ENCODE peak calls at places on chromosomes 5 and 9, in four cellular contexts. R is IMR-90, G is astrocyte, D is AG09309. Z is an unnamed sample.

GRCh38 chr5:51494821-51495220 is 111.6 kb downstream of the ISL1 start:
- DNase-seq in R (no peak), G (no peak), D (no peak), Z (no peak)

GRCh38 chr9:19493174-19493811 is 84.5 kb downstream of the ACER2 start:
- DNase-seq in D (peak), R (peak), G (peak), Z (peak)

GRCh38 chr5:106331415-106331814 is 1339.3 kb downstream of the EFNA5 start:
- DNase-seq in R (peak), D (peak), G (peak), Z (peak)

GRCh38 chr5:102152906-102153787 is 142.9 kb downstream of the SLCO4C1 start:
- DNase-seq in R (no peak), D (no peak), G (no peak), Z (no peak)

GRCh38 chr5:137015540-137016116 is 483.5 kb downstream of the SPOCK1 start:
- DNase-seq in G (no peak), R (no peak), D (no peak), Z (no peak)

GRCh38 chr9:2228132-2228531 is 213.0 kb downstream of the SMARCA2 start:
- DNase-seq in G (no peak), R (no peak), D (no peak), Z (no peak)

GRCh38 chr9:36154213-36154952 is 14.8 kb upstream of the CCIN start:
- DNase-seq in D (no peak), G (peak), R (peak), Z (peak)

GRCh38 chr9:119827526-119827925 is 458.3 kb upstream of the BRINP1 start:
- DNase-seq in R (no peak), G (no peak), D (no peak), Z (no peak)

DNA sequence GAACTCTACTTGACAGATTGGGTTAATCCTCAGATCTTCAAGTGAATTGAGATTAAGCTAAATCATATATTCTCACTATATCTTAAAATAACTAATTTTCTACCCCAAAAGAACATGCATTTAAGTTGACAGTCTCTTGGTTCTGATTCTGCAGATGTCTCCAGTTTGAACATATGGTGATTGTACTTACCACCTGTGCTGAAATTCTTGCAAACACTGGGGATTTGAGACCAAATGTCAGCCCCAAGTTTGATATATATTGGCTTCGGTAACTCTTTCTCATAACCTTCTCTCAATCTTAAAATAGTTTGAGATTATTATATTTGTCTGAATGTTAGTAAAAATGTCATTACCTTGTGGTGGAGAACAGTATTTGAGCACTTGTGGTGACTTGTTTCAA is 130.3 kb upstream of the C9orf72 start:
- DNase-seq in G (no peak), R (no peak), D (no peak), Z (no peak)
- TF ChIP-seq CTCF in G (no peak), R (no peak), D (no peak), Z (no peak)

GRCh38 chr9:17928768-17929167 is 349.9 kb downstream of the SH3GL2 start:
- DNase-seq in G (no peak), R (no peak), D (no peak), Z (no peak)
- TF ChIP-seq CTCF in G (no peak), R (no peak), D (no peak), Z (no peak)

DNA sequence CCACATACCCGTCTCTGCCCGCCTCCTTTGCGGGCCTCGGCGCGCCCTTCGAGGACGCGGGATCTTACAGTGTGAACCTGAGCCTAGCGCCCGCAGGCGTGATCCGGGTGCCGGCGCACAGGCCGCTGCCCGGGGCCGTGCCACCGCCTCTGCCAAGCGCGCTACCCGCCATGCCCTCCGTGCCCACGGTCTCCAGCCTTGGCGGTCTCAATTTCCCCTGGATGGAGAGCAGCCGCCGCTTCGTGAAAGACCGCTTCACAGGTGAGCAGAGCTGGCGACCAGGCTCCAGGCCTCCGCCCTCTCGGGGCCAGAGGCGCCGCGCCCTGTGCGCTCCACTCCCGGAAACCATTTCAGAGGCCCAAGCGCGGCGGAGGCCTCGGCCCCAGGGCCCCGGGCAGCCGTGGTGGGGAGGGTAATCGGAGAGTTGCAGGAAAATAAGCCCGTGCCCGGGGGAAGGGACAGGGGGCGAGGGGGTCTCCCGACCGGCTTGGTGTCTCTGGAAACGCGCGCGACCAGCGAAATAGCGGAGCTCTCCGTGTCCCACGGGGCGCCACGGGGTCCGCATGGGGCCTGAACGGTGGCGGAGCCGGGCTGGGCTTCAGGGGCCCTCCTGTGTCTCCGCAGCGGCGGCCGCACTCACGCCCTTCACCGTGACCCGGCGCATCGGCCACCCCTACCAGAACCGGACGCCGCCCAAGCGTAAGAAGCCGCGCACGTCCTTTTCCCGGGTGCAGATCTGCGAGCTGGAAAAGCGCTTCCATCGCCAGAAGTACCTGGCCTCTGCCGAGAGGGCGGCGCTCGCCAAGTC is 682 bp downstream of the TLX3 start:
- DNase-seq in D (no peak), R (no peak), G (no peak), Z (no peak)
- TF ChIP-seq CTCF in D (no peak), R (peak), G (no peak), Z (peak)

DNA sequence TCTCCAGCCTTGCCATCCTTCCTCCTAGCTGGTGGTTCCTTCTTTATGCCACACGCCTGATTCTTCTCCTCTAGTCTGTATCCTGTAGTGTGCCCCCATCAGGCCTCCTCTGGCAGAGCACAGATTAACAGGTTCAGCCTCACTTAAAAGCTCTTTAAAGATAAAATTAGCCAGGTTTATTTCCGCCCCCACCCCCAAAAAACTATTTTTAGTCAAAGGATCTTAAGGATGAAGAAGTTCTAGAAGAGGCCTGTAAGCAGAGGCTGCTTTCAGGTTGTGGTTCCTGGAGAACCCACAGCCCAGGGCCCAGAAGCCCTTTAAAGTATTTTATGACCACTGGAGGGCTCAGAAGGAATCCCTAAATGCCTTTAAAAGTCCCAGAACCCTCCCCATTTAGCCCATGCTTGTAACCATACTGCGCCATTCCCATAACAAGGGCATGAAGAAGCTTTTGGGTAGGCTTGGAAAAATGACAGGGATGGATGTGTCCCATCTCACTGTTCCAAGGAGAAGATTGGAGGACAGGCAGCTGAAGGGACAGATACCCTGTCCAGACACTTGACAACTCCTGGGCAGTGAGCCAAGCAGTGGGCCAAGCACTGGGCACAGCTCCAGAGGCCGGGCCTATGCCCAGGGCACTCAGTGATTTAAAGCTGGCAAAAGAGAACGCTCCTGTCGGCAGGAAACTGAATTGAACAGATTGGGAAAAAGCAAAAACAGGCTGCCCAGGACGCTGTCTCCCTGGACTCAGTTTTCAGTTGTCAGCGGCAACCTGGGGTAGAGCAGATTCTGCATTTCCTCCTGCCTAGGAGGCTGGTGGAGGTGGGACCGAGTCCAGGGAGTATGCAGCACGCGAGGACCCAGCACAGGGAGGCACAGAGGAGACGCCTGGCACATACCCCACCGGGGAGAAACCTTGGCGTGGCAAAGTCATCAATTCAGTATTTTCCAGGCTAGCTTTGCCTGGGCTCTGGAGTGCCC is 106.3 kb upstream of the SSBP2 start:
- DNase-seq in D (no peak), R (no peak), G (no peak), Z (no peak)
- TF ChIP-seq CTCF in D (peak), R (peak), G (no peak), Z (peak)

GRCh38 chr9:92435263-92435662 is 11.0 kb upstream of the OMD start:
- DNase-seq in D (no peak), G (no peak), R (no peak), Z (no peak)

GRCh38 chr9:92444841-92445240 is 20.6 kb upstream of the OMD start:
- DNase-seq in R (no peak), D (no peak), G (no peak), Z (no peak)

GRCh38 chr9:92440751-92441046 is 16.4 kb upstream of the OMD start:
- DNase-seq in D (no peak), R (no peak), G (no peak), Z (no peak)

GRCh38 chr9:92439921-92440750 is 15.9 kb upstream of the OMD start:
- DNase-seq in D (peak), G (peak), R (peak), Z (peak)

DNA sequence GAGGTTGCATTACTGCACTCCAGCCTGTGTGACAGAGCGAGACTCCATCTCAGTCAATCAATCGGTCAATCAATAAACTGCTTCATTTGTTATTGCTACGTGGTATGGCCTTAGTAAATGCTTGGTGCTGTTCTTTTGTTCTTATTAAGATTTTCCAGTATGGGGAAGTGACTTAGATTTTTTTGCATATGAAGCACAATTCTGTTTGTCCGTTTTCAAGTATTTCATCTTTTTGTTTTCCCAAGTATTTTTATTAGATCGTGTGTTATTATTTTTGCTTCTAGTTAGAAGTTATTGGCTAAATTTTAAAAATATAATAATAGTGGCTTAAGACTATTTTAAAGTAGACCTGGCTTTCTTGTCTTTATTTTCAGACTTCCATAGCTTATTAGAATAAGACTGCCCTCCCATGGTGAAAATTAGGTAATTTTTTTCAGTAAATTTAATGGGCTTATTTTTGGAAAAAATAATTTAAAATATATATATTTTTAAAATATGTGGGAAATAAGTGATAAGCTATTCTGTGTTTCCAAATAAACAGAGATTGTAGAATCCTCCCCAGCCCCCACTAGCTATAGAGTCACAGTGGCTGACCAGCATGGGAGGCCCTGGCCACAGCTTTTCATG is 14.7 kb upstream of the OMD start:
- DNase-seq in D (no peak), R (peak), G (no peak), Z (peak)
- TF ChIP-seq CTCF in D (no peak), R (peak), G (peak), Z (peak)

GRCh38 chr9:115879451-115879850 is 274.1 kb upstream of the PAPPA start:
- DNase-seq in R (no peak), G (no peak), D (no peak), Z (no peak)

GRCh38 chr9:115880221-115880620 is 273.4 kb upstream of the PAPPA start:
- DNase-seq in G (no peak), R (peak), D (no peak), Z (no peak)

GRCh38 chr9:115883467-115884329 is 269.9 kb upstream of the PAPPA start:
- DNase-seq in R (peak), G (peak), D (no peak), Z (peak)

GRCh38 chr9:115882911-115883310 is 270.7 kb upstream of the PAPPA start:
- DNase-seq in D (no peak), G (no peak), R (peak), Z (peak)

GRCh38 chr9:115877852-115878450 is 275.6 kb upstream of the PAPPA start:
- DNase-seq in D (no peak), G (no peak), R (no peak), Z (no peak)
- TF ChIP-seq CTCF in D (no peak), G (no peak), R (no peak), Z (no peak)

GRCh38 chr5:62719061-62719730 is 140.6 kb downstream of the LRRC70 start:
- DNase-seq in D (no peak), R (no peak), G (no peak), Z (no peak)

GRCh38 chr5:62720036-62720441 is 141.4 kb downstream of the LRRC70 start:
- DNase-seq in D (no peak), G (peak), R (peak), Z (peak)

GRCh38 chr5:62727184-62727583 is 148.6 kb downstream of the LRRC70 start:
- DNase-seq in R (no peak), D (no peak), G (no peak), Z (no peak)

GRCh38 chr5:62718368-62718767 is 139.7 kb downstream of the LRRC70 start:
- DNase-seq in G (no peak), R (no peak), D (no peak), Z (no peak)

DNA sequence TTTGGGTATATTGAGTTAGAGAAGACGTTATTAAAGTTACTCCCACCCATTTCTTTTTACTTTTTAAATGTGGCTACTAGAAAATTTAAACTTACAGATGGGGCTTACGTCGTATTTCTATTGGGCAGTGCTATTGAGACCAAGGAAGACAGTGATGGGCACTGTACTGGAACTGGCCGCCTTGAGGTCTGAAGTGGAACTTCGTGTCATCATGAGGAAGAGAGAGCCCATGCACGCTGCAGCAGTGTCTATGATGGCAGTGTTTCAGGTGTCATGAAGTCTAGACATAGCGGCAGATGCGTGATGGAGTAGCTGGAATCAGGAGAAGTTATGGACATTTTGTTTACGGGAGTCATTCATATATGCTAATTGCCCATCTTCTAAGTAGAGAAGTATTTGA is 143.7 kb downstream of the LRRC70 start:
- DNase-seq in G (no peak), D (no peak), R (no peak), Z (no peak)
- TF ChIP-seq CTCF in G (no peak), D (no peak), R (no peak), Z (peak)

Z was measured in HFFc6.